ENCODE peak calls at places on chromosome 2, in five cellular contexts. One of them, this sample, is unnamed.

GRCh38 chr2:73896362-73897239 is 3.8 kb downstream of the ACTG2 start:
- DNase-seq in HCT116: no peak
- DNase-seq in prostate gland: no peak
- DNase-seq in heart right ventricle: peak; percentile 21
- DNase-seq in psoas muscle: no peak
- DNase-seq in this sample: no peak

GRCh38 chr2:1548910-1549673 is 135.8 kb downstream of the TPO start:
- DNase-seq in HCT116: no peak
- DNase-seq in psoas muscle: no peak
- DNase-seq in prostate gland: no peak
- DNase-seq in heart right ventricle: no peak
- DNase-seq in this sample: no peak

GRCh38 chr2:152344561-152345195 is 9.7 kb downstream of the FMNL2 start:
- DNase-seq in HCT116: no peak
- DNase-seq in heart right ventricle: no peak
- DNase-seq in psoas muscle: no peak
- DNase-seq in prostate gland: no peak
- DNase-seq in this sample: no peak

GRCh38 chr2:42335514-42336104 is 25.4 kb downstream of the COX7A2L start:
- DNase-seq in prostate gland: no peak
- DNase-seq in HCT116: no peak
- DNase-seq in heart right ventricle: no peak
- DNase-seq in psoas muscle: no peak
- DNase-seq in this sample: no peak

GRCh38 chr2:120929829-120930228 is 194.2 kb downstream of the GLI2 start:
- DNase-seq in psoas muscle: no peak
- DNase-seq in heart right ventricle: no peak
- DNase-seq in prostate gland: no peak
- DNase-seq in HCT116: no peak
- DNase-seq in this sample: no peak

GRCh38 chr2:193517615-193518014 is 1322.9 kb upstream of the TMEFF2 start:
- DNase-seq in prostate gland: no peak
- DNase-seq in psoas muscle: no peak
- DNase-seq in heart right ventricle: no peak
- DNase-seq in HCT116: no peak
- DNase-seq in this sample: no peak

GRCh38 chr2:119419065-119419464 is 12.6 kb upstream of the TMEM37 start:
- DNase-seq in heart right ventricle: no peak
- DNase-seq in prostate gland: no peak
- DNase-seq in HCT116: no peak
- DNase-seq in psoas muscle: no peak
- DNase-seq in this sample: no peak

GRCh38 chr2:95356821-95357700 is 45.4 kb upstream of the FAHD2A start:
- DNase-seq in heart right ventricle: no peak
- DNase-seq in prostate gland: no peak
- DNase-seq in HCT116: no peak
- DNase-seq in psoas muscle: no peak
- DNase-seq in this sample: no peak

GRCh38 chr2:42937171-42937875 is 144.9 kb upstream of the HAAO start:
- DNase-seq in heart right ventricle: no peak
- DNase-seq in psoas muscle: no peak
- DNase-seq in prostate gland: no peak
- DNase-seq in HCT116: no peak
- DNase-seq in this sample: peak; percentile 43

GRCh38 chr2:68417931-68418330 is 49.2 kb downstream of the FBXO48 start:
- DNase-seq in HCT116: no peak
- DNase-seq in heart right ventricle: no peak
- DNase-seq in psoas muscle: no peak
- DNase-seq in prostate gland: no peak
- DNase-seq in this sample: no peak

GRCh38 chr2:182758379-182758778 is 42.3 kb downstream of the DNAJC10 start:
- DNase-seq in heart right ventricle: no peak
- DNase-seq in psoas muscle: no peak
- DNase-seq in prostate gland: no peak
- DNase-seq in HCT116: no peak
- DNase-seq in this sample: no peak

GRCh38 chr2:182766626-182767025 is 50.6 kb downstream of the DNAJC10 start:
- DNase-seq in prostate gland: no peak
- DNase-seq in HCT116: no peak
- DNase-seq in psoas muscle: no peak
- DNase-seq in heart right ventricle: no peak
- DNase-seq in this sample: no peak

GRCh38 chr2:182763311-182763912 is 47.4 kb downstream of the DNAJC10 start:
- DNase-seq in heart right ventricle: peak; percentile 15
- DNase-seq in prostate gland: peak; percentile 20
- DNase-seq in HCT116: peak; percentile 18
- DNase-seq in psoas muscle: no peak
- DNase-seq in this sample: peak; percentile 21

GRCh38 chr2:182767578-182767977 is 51.5 kb downstream of the DNAJC10 start:
- DNase-seq in HCT116: peak; percentile 8
- DNase-seq in psoas muscle: no peak
- DNase-seq in heart right ventricle: no peak
- DNase-seq in prostate gland: no peak
- DNase-seq in this sample: peak; percentile 11

DNA sequence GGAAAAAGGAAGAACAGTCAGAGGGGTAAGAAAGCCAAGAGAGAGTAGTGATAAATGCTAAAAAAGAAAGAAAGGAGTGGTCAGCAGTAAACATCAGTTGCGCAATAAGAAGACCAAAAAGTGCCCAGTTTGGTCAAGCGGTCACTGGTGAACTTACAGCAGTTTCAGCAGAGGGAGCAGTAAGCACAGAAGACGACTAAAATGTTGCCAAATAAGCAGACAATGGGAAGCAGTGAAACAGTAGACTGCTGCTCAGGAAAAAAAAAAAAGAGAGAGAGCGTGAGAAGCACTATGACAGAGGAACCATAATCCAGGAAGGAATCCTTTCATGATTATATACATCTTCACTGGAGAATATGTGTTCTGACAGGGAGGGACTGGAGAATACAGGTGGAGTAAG is 45.8 kb downstream of the DNAJC10 start:
- DNase-seq in prostate gland: no peak
- DNase-seq in psoas muscle: no peak
- DNase-seq in heart right ventricle: no peak
- DNase-seq in HCT116: no peak
- DNase-seq in this sample: no peak
- H3K27ac ChIP-seq in prostate gland: no peak overlapping the region
- H3K27ac ChIP-seq in psoas muscle: no peak overlapping the region
- H3K27ac ChIP-seq in heart right ventricle: no peak overlapping the region
- H3K27ac ChIP-seq in HCT116: no peak overlapping the region
- H3K27ac ChIP-seq in this sample: no peak overlapping the region

GRCh38 chr2:116094196-116094595 is 1651.8 kb downstream of the DPP10 start:
- DNase-seq in heart right ventricle: no peak
- DNase-seq in psoas muscle: no peak
- DNase-seq in HCT116: no peak
- DNase-seq in prostate gland: no peak
- DNase-seq in this sample: no peak

GRCh38 chr2:116095636-116096035 is 1653.2 kb downstream of the DPP10 start:
- DNase-seq in heart right ventricle: no peak
- DNase-seq in prostate gland: no peak
- DNase-seq in HCT116: no peak
- DNase-seq in psoas muscle: no peak
- DNase-seq in this sample: no peak

GRCh38 chr2:116098049-116098448 is 1655.6 kb downstream of the DPP10 start:
- DNase-seq in HCT116: no peak
- DNase-seq in psoas muscle: no peak
- DNase-seq in heart right ventricle: no peak
- DNase-seq in prostate gland: no peak
- DNase-seq in this sample: no peak
- TF ChIP-seq CTCF in HCT116: no peak
- TF ChIP-seq CTCF in psoas muscle: no peak
- TF ChIP-seq CTCF in heart right ventricle: no peak
- TF ChIP-seq CTCF in prostate gland: no peak
- TF ChIP-seq CTCF in this sample: no peak

DNA sequence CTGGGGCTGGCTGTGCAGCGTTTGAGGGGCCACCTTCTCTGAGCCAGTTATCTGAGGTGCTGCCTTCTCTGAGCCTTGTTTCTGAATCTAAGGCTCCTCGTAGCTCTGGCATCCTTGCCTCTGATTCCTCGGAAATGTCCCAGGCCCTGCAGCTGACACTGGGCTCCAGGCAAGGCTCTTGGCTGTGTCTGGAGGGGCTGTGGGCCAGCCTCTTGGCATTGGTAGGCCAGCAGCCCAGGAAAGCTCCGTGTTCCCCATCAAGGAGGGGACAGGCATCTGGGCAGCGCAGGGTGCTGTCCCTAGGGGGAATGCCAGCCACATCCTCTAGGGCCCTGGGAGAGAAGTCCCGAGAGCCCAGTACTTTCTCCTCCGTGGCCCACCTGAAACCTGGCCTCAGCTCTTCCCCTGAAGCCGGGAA is 40.7 kb upstream of the TAF1B start:
- DNase-seq in psoas muscle: no peak
- DNase-seq in prostate gland: no peak
- DNase-seq in HCT116: no peak
- DNase-seq in heart right ventricle: no peak
- DNase-seq in this sample: no peak
- H3K27ac ChIP-seq in psoas muscle: peak overlapping the region; percentile 30
- H3K27ac ChIP-seq in prostate gland: peak overlapping the region; percentile 78
- H3K27ac ChIP-seq in HCT116: peak overlapping the region; percentile 75
- H3K27ac ChIP-seq in heart right ventricle: peak overlapping the region; percentile 72
- H3K27ac ChIP-seq in this sample: peak overlapping the region; percentile 100

DNA sequence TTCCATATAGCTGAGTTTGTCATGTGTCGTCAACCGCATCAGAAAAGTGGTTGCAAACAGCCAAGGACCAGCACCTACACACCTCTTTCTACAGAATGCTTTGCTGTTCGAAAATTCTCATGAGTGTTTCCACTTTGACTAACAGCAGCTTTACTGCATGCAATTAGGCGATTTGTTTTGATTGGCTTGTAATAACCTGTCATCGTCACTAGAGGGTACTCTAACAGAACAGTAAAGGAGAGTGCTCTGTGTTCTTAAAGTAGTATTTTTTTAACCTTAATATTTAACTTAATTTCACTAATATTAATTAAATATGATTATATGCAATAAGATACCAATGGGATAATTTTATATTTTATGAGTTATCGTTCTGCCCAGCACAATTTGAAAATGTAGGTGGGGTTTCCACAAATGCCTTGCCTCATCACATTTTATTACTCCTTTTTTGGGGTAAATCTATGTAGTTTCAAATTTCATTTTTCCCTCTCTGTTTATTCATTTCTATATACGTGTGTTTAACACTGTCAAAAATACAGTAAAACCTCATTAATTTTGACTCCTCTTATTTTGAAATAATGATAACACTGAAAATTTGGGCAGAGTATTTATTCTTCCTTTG is 502.2 kb downstream of the NRXN1 start:
- DNase-seq in heart right ventricle: no peak
- DNase-seq in psoas muscle: no peak
- DNase-seq in prostate gland: no peak
- DNase-seq in HCT116: peak; percentile 43
- DNase-seq in this sample: peak; percentile 38
- TF ChIP-seq CTCF in heart right ventricle: peak; percentile 69
- TF ChIP-seq CTCF in psoas muscle: peak; percentile 57
- TF ChIP-seq CTCF in prostate gland: peak; percentile 59
- TF ChIP-seq CTCF in HCT116: peak; percentile 59
- TF ChIP-seq CTCF in this sample: peak; percentile 82

GRCh38 chr2:23940262-23940975 is at the start of gene UBXN2A:
- DNase-seq in heart right ventricle: peak; percentile 71
- DNase-seq in prostate gland: peak; percentile 68
- DNase-seq in HCT116: peak; percentile 45
- DNase-seq in psoas muscle: peak; percentile 83
- DNase-seq in this sample: peak; percentile 85

GRCh38 chr2:23943666-23944065 is 3.4 kb downstream of the UBXN2A start:
- DNase-seq in HCT116: no peak
- DNase-seq in heart right ventricle: no peak
- DNase-seq in psoas muscle: no peak
- DNase-seq in prostate gland: no peak
- DNase-seq in this sample: no peak

GRCh38 chr2:23941644-23942043 is 1.4 kb downstream of the UBXN2A start:
- DNase-seq in heart right ventricle: no peak
- DNase-seq in psoas muscle: no peak
- DNase-seq in prostate gland: no peak
- DNase-seq in HCT116: no peak
- DNase-seq in this sample: no peak

GRCh38 chr2:23939054-23939436 is 1.2 kb upstream of the UBXN2A start:
- DNase-seq in psoas muscle: no peak
- DNase-seq in HCT116: no peak
- DNase-seq in prostate gland: no peak
- DNase-seq in heart right ventricle: no peak
- DNase-seq in this sample: no peak

DNA sequence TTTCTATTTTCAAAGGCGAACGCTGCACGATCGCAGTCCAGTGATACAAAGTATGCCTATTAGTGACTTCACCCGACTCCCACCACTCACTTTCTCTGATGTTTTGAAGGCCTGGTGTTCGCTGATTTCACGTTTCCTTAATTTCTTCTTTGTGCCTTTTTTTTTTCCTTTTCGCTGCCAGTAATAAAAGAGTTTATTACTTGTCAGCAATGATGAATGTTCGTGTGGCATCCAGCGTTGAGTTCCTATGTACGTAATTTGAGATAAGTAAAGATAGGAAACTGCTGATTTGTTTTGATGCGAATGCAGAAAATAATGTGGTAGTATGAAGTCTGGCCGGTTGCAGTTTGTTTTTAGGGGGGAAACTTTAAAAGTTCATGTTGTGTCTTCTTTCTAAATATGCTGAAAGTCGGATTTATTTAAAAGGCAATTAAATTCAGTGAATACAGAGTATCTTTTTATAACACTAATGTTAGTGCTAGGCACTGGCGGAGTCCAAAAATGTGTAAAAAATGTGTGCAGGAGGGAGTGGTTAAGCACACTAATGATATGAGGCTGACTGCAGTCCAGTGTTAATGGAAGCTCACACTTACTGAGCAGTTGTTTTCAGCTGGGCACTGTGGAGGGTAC is 828 bp downstream of the UBXN2A start:
- DNase-seq in heart right ventricle: no peak
- DNase-seq in psoas muscle: no peak
- DNase-seq in HCT116: no peak
- DNase-seq in prostate gland: no peak
- DNase-seq in this sample: peak; percentile 16
- H3K27ac ChIP-seq in heart right ventricle: peak overlapping the region; percentile 92
- H3K27ac ChIP-seq in psoas muscle: peak overlapping the region; percentile 97
- H3K27ac ChIP-seq in HCT116: peak overlapping the region; percentile 70
- H3K27ac ChIP-seq in prostate gland: peak overlapping the region; percentile 97
- H3K27ac ChIP-seq in this sample: peak overlapping the region; percentile 90

DNA sequence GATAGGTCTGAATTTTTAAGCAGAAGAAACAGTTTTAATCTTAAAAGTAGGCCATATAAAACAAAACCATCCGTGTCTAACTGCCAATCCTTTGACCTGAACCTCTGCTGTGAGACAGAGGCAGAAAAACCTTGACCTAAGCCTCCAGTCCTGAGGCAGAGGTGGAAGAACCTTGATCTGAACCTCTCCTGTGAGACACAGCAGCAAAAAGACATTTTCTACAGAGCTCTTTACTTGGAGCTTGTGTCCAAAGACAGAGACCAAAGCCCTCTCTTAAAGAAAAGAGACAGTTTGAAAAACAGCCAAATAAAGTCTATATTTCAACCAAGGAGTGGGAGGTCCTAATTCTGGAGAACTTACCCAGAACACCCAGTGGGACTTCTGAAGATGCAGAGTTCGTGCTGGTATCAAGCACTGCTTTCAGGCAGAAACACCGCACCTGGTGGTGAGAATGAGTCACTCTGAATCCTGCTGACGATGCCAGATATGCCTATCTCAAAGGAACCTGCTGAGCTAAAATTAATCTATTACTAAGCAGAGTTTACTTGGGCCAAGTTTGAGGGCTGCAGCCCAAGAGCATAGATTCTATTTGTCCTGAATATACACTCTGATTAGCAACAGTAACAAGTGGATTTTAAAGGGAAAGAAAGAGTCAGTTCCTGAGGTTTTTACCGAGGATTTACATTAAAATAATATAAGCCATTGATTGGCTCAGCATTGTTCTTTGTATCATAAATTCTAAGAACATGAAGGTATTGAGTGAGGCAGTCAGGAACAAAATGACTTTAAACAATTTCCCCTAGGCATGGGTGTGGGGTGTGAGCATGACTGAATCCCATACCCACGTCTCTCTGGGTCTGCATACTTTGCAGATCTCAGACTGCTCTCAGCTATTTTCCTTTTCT is 806.4 kb downstream of the TRIB2 start:
- DNase-seq in prostate gland: no peak
- DNase-seq in psoas muscle: no peak
- DNase-seq in heart right ventricle: peak; percentile 19
- DNase-seq in HCT116: no peak
- DNase-seq in this sample: peak; percentile 44
- TF ChIP-seq CTCF in prostate gland: no peak
- TF ChIP-seq CTCF in psoas muscle: peak; percentile 16
- TF ChIP-seq CTCF in heart right ventricle: peak; percentile 44
- TF ChIP-seq CTCF in HCT116: no peak
- TF ChIP-seq CTCF in this sample: no peak